ENCODE peak calls at places on chromosomes 5 and 9, in four cellular contexts. K is substantia nigra; T is stimulated activated CD8-positive, alpha-beta memory T cell treated with anti-CD3 and anti-CD28 coated beads, Interleukin-12 subunit alpha, Interleukin-12 subunit beta, amount 100 ng/mL, for 4 hours; U is A172. A is an unnamed sample.

GRCh38 chr9:88651682-88652633 is 117.0 kb downstream of the NXNL2 start:
- DNase-seq in T (no peak), K (peak), U (peak), A (no peak)

GRCh38 chr5:180302256-180302655 is 10.4 kb upstream of the MAPK9 start:
- DNase-seq in U (no peak), T (no peak), K (no peak), A (no peak)

GRCh38 chr5:118611332-118611945 is 376.9 kb downstream of the DTWD2 start:
- DNase-seq in U (peak), K (no peak), T (no peak), A (no peak)

GRCh38 chr9:16238730-16239129 is 631.7 kb downstream of the BNC2 start:
- DNase-seq in U (no peak), T (no peak), K (no peak), A (no peak)

GRCh38 chr9:22157271-22157670 is 148.2 kb upstream of the CDKN2B start:
- DNase-seq in U (no peak), T (no peak), K (no peak), A (no peak)

GRCh38 chr9:69028754-69029153 is 6.8 kb upstream of the FXN start:
- DNase-seq in T (no peak), K (no peak), U (no peak), A (no peak)

GRCh38 chr9:92180669-92181181 is 65.5 kb upstream of the SPTLC1 start:
- DNase-seq in T (no peak), K (no peak), U (peak), A (no peak)

GRCh38 chr9:135555203-135555602 is 6.4 kb upstream of the PAEP start:
- DNase-seq in U (no peak), T (no peak), K (no peak), A (no peak)

GRCh38 chr5:78628260-78629024 is 20.1 kb downstream of the LHFPL2 start:
- DNase-seq in T (no peak), K (no peak), U (no peak), A (no peak)

GRCh38 chr9:99681113-99681512 is 140.6 kb upstream of the NR4A3 start:
- DNase-seq in U (no peak), T (no peak), K (no peak), A (no peak)

GRCh38 chr9:111000202-111000601 is 38.1 kb downstream of the LPAR1 start:
- DNase-seq in K (peak), U (no peak), T (no peak), A (no peak)

GRCh38 chr9:116998305-116998704 is 311.2 kb downstream of the TRIM32 start:
- DNase-seq in K (no peak), T (no peak), U (peak), A (no peak)

GRCh38 chr5:142446131-142446959 is 121.5 kb upstream of the SPRY4 start:
- DNase-seq in K (no peak), T (no peak), U (peak), A (no peak)

GRCh38 chr9:35731415-35732184 is 395 bp downstream of the TLN1 start:
- DNase-seq in T (no peak), K (no peak), U (no peak), A (no peak)

GRCh38 chr9:87122947-87123685 is 175.8 kb upstream of the GAS1 start:
- DNase-seq in U (peak), T (no peak), K (no peak), A (no peak)

GRCh38 chr5:74040811-74041491 is 415.0 kb downstream of the ARHGEF28 start:
- DNase-seq in U (no peak), T (no peak), K (no peak), A (no peak)

GRCh38 chr9:122370303-122370702 is 521 bp upstream of the PTGS1 start:
- DNase-seq in U (no peak), T (no peak), K (no peak), A (no peak)

GRCh38 chr9:128787583-128788156 is 617 bp downstream of the TBC1D13 start:
- DNase-seq in K (peak), T (no peak), U (no peak), A (no peak)

GRCh38 chr5:135051872-135052271 is 17.8 kb upstream of the PITX1 start:
- DNase-seq in K (no peak), U (no peak), T (no peak), A (no peak)

GRCh38 chr9:107488400-107489143 is 997 bp downstream of the KLF4 start:
- DNase-seq in U (no peak), T (no peak), K (no peak), A (peak)

GRCh38 chr9:121738969-121739368 is 87.5 kb downstream of the DAB2IP start:
- DNase-seq in K (peak), U (no peak), T (no peak), A (no peak)

GRCh38 chr5:1285883-1286291 is 9.0 kb downstream of the TERT start:
- DNase-seq in K (no peak), U (no peak), T (no peak), A (no peak)

GRCh38 chr5:124310453-124310852 is 436.0 kb downstream of the ZNF608 start:
- DNase-seq in U (no peak), T (no peak), K (no peak), A (no peak)

GRCh38 chr9:137485343-137486140 is 26.4 kb upstream of the NSMF start:
- DNase-seq in U (no peak), T (no peak), K (no peak), A (no peak)

GRCh38 chr9:137642118-137642601 is 23.4 kb downstream of the EHMT1 start:
- DNase-seq in T (no peak), K (no peak), U (no peak), A (no peak)

GRCh38 chr5:59755476-59755875 is 138.1 kb downstream of the PDE4D start:
- DNase-seq in K (no peak), T (no peak), U (no peak), A (no peak)

GRCh38 chr9:101093620-101094019 is 65.1 kb downstream of the PLPPR1 start:
- DNase-seq in T (no peak), K (no peak), U (peak), A (no peak)

GRCh38 chr5:135979510-135979909 is 24.7 kb upstream of the LECT2 start:
- DNase-seq in U (no peak), K (no peak), T (no peak), A (no peak)

GRCh38 chr9:96107436-96107835 is 194.5 kb downstream of the HSD17B3 start:
- DNase-seq in T (no peak), U (no peak), K (no peak), A (no peak)

GRCh38 chr5:112978836-112979235 is 2.2 kb downstream of the DCP2 start:
- DNase-seq in T (no peak), U (no peak), K (no peak), A (no peak)

GRCh38 chr9:86064220-86064619 is 35.1 kb downstream of the GOLM1 start:
- DNase-seq in T (no peak), U (no peak), K (peak), A (no peak)

GRCh38 chr9:114908104-114908621 is 22.2 kb downstream of the TNFSF8 start:
- DNase-seq in K (no peak), U (peak), T (no peak), A (no peak)

GRCh38 chr9:72037571-72037970 is 22.8 kb downstream of the C9orf57 start:
- DNase-seq in K (no peak), T (no peak), U (no peak), A (no peak)

GRCh38 chr5:143870871-143871632 is 59.1 kb downstream of the HMHB1 start:
- DNase-seq in K (no peak), U (peak), T (no peak), A (no peak)

A was measured in activated B cell treated with CpG ODN at 0.5 μM for 24 hours.